ENCODE peak calls at places on chromosomes 1 and 21, in four cellular contexts. W is H7, R is neural progenitor cell, Z is heart right ventricle. L is an unnamed sample. For H3K27me3 and H3K36me3, the result is how much of the 10 kb centered on the place peaks cover.

GRCh38 chr1:10760566-10761502 is 35.6 kb downstream of the CASZ1 start:
- DNase-seq in W (no peak), R (no peak), Z (no peak), L (no peak)

GRCh38 chr1:88900883-88901282 is 9.5 kb upstream of the GTF2B start:
- DNase-seq in W (no peak), R (no peak), Z (no peak), L (no peak)

GRCh38 chr1:213055087-213055591 is 4.1 kb downstream of the RPS6KC1 start:
- DNase-seq in W (no peak), R (no peak), Z (no peak), L (no peak)

GRCh38 chr1:15669074-15669473 is 15.0 kb upstream of the PLEKHM2 start:
- DNase-seq in W (no peak), R (no peak), Z (no peak), L (no peak)

GRCh38 chr1:65791396-65791795 is 1.3 kb upstream of the PDE4B start:
- DNase-seq in W (no peak), R (no peak), Z (no peak), L (no peak)

GRCh38 chr1:190904091-190904695 is 426.5 kb upstream of the BRINP3 start:
- DNase-seq in W (no peak), R (no peak), Z (no peak), L (no peak)

GRCh38 chr1:230972855-230973271 is 5.8 kb downstream of the TTC13 start:
- DNase-seq in W (no peak), R (no peak), Z (no peak), L (no peak)

GRCh38 chr1:39322431-39322830 is 117.9 kb downstream of the MACF1 start:
- DNase-seq in W (no peak), R (no peak), Z (no peak), L (no peak)

GRCh38 chr21:40143822-40144525 is 276.7 kb downstream of the PCP4 start:
- DNase-seq in W (peak), R (peak), Z (peak), L (peak)

GRCh38 chr1:156963621-156964020 is 43.2 kb downstream of the LRRC71 start:
- DNase-seq in W (no peak), R (no peak), Z (no peak), L (no peak)

GRCh38 chr1:45953934-45954333 is 150.5 kb downstream of the MAST2 start:
- DNase-seq in W (peak), R (peak), Z (no peak), L (no peak)

GRCh38 chr1:85135456-85135798 is 65.4 kb downstream of the SYDE2 start:
- DNase-seq in W (no peak), R (no peak), Z (no peak), L (no peak)

GRCh38 chr1:37999434-38000232 is 5.7 kb downstream of the FHL3 start:
- DNase-seq in W (peak), R (peak), Z (peak), L (no peak)

GRCh38 chr1:24384251-24385090 is 29.1 kb downstream of the STPG1 start:
- DNase-seq in W (no peak), R (no peak), Z (no peak), L (no peak)

GRCh38 chr1:218553197-218553596 is 208.1 kb downstream of the TGFB2 start:
- DNase-seq in W (no peak), R (no peak), Z (no peak), L (no peak)

GRCh38 chr1:95948023-95948422 is 714.0 kb downstream of the RWDD3 start:
- DNase-seq in W (no peak), R (no peak), Z (no peak), L (no peak)

GRCh38 chr1:1137256-1138045 is 21.6 kb upstream of the C1orf159 start:
- DNase-seq in W (peak), R (no peak), Z (no peak), L (no peak)

GRCh38 chr21:41366522-41367151 is 4.8 kb downstream of the MX2 start:
- DNase-seq in W (no peak), R (no peak), Z (no peak), L (no peak)

GRCh38 chr1:28258628-28259251 is 578 bp upstream of the SESN2 start:
- DNase-seq in W (peak), R (no peak), Z (no peak), L (no peak)

GRCh38 chr1:162914601-162915000 is 53.6 kb upstream of the CCDC190 start:
- DNase-seq in W (no peak), R (no peak), Z (no peak), L (no peak)

GRCh38 chr1:36279110-36279788 is 26.9 kb upstream of the SH3D21 start:
- DNase-seq in W (no peak), R (no peak), Z (no peak), L (no peak)

GRCh38 chr1:226255380-226255779 is 31.9 kb downstream of the MIXL1 start:
- DNase-seq in W (no peak), R (no peak), Z (no peak), L (no peak)

GRCh38 chr1:226635456-226635941 is 86.9 kb downstream of the STUM start:
- DNase-seq in W (peak), R (no peak), Z (no peak), L (no peak)

GRCh38 chr1:89088597-89088996 is 23.6 kb upstream of the GBP1 start:
- DNase-seq in W (no peak), R (no peak), Z (no peak), L (no peak)

GRCh38 chr1:41943717-41944116 is 25.0 kb upstream of the HIVEP3 start:
- DNase-seq in W (no peak), R (no peak), Z (no peak), L (no peak)

GRCh38 chr1:56638248-56638647 is 6.9 kb upstream of the PRKAA2 start:
- DNase-seq in W (no peak), R (no peak), Z (no peak), L (no peak)

GRCh38 chr1:232697191-232697590 is 67.3 kb upstream of the SIPA1L2 start:
- DNase-seq in W (no peak), R (no peak), Z (no peak), L (no peak)

GRCh38 chr1:109912873-109913272 is 2.2 kb downstream of the CSF1 start:
- DNase-seq in W (no peak), R (no peak), Z (no peak), L (no peak)

GRCh38 chr1:212386029-212386428 is 28.7 kb downstream of the PACC1 start:
- DNase-seq in W (no peak), R (no peak), Z (no peak), L (no peak)

GRCh38 chr1:201537028-201537427 is 1.9 kb upstream of the NAV1 start:
- DNase-seq in W (no peak), R (no peak), Z (no peak), L (no peak)

GRCh38 chr1:48246727-48247126 is 24.2 kb downstream of the SLC5A9 start:
- DNase-seq in W (no peak), R (no peak), Z (peak), L (no peak)

GRCh38 chr1:19057182-19057779 is 100.8 kb upstream of the IFFO2 start:
- DNase-seq in W (no peak), R (no peak), Z (no peak), L (no peak)

GRCh38 chr1:86971778-86972177 is 57.3 kb downstream of the HS2ST1 start:
- DNase-seq in W (no peak), R (no peak), Z (no peak), L (no peak)

GRCh38 chr1:45275054-45275453 is 51.6 kb upstream of the HPDL start:
- DNase-seq in W (peak), R (peak), Z (no peak), L (no peak)

GRCh38 chr1:21880619-21880970 is 56.5 kb downstream of the HSPG2 start:
- DNase-seq in W (no peak), R (no peak), Z (no peak), L (no peak)
- H3K4me3 ChIP-seq in W (no peak), R (no peak), Z (no peak), L (no peak)

GRCh38 chr1:77280962-77281361 is 857 bp upstream of the AK5 start:
- DNase-seq in W (no peak), R (no peak), Z (no peak), L (no peak)
- H3K27me3 ChIP-seq in W (half or more), R (half or more), Z (under half), L (half or more)

GRCh38 chr1:23090056-23090455 is 70.8 kb downstream of the KDM1A start:
- DNase-seq in W (no peak), R (no peak), Z (no peak), L (no peak)
- H3K36me3 ChIP-seq in W (under half), R (under half), Z (half or more), L (half or more)

DNA sequence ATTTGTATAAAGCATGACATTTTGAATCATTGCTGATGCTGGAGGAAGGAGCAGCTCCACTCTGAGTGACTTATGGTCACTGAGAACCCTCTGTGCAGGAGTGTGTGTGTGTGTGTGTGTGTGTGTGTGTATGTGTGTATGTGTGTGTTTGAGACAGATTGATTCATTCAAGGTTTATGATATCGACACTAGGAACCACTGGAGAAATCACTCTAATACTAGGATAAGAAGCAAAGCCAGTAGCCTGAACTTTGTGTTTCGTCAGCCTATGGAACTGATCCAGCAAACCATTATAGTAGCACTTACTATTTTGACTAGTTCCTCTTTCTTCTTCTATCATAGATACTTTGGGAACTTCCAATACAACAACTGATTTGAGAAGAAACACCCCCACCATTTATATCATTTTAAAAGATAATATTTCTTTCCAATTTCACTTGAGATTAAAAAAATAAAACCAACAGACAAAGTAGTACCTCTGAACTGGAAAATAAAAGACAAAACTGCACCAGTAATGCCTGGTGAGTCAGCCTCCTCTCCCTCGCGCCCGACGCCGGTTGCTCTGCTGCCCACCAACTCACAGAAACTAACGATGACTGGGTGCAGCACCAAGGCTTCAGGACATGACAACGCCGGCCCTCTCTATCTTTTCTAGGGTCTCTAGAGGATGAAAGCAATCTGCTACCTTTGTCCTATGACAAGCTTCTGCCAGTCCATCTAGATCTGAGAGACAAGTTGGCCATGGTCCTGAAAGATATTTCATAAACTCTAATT is 20.9 kb downstream of the SLAMF1 start:
- DNase-seq in W (no peak), R (no peak), Z (no peak), L (no peak)
- H3K4me3 ChIP-seq in W (no peak), R (no peak), Z (no peak), L (no peak)

GRCh38 chr1:7335224-7335879 is 435.7 kb upstream of the VAMP3 start:
- DNase-seq in W (no peak), R (no peak), Z (no peak), L (no peak)
- H3K27me3 ChIP-seq in W (under half), R (under half), Z (under half), L (under half)

GRCh38 chr1:55138740-55139283 is 76.4 kb downstream of the USP24 start:
- DNase-seq in W (no peak), R (no peak), Z (no peak), L (no peak)

GRCh38 chr1:55143686-55144085 is 71.5 kb downstream of the USP24 start:
- DNase-seq in W (peak), R (peak), Z (no peak), L (no peak)

GRCh38 chr1:55141295-55141893 is 73.8 kb downstream of the USP24 start:
- DNase-seq in W (no peak), R (peak), Z (no peak), L (no peak)

GRCh38 chr1:55140546-55140983 is 74.6 kb downstream of the USP24 start:
- DNase-seq in W (peak), R (peak), Z (no peak), L (peak)

GRCh38 chr1:55140137-55140536 is 75.0 kb downstream of the USP24 start:
- DNase-seq in W (no peak), R (no peak), Z (no peak), L (no peak)
- H3K36me3 ChIP-seq in W (under half), R (under half), Z (half or more), L (half or more)

GRCh38 chr1:58249371-58249728 is 297.2 kb downstream of the OMA1 start:
- DNase-seq in W (no peak), R (no peak), Z (no peak), L (no peak)

GRCh38 chr1:58251415-58252073 is 295.0 kb downstream of the OMA1 start:
- DNase-seq in W (peak), R (peak), Z (no peak), L (peak)

GRCh38 chr1:58248067-58248466 is 298.5 kb downstream of the OMA1 start:
- DNase-seq in W (no peak), R (no peak), Z (no peak), L (no peak)

GRCh38 chr1:58250587-58250948 is 296.0 kb downstream of the OMA1 start:
- DNase-seq in W (no peak), R (no peak), Z (no peak), L (no peak)

GRCh38 chr1:58249729-58250586 is 296.6 kb downstream of the OMA1 start:
- DNase-seq in W (peak), R (peak), Z (peak), L (no peak)
- H3K4me3 ChIP-seq in W (peak), R (peak), Z (peak), L (no peak)

GRCh38 chr1:92792340-92792782 is 7.5 kb upstream of the EVI5 start:
- DNase-seq in W (peak), R (peak), Z (no peak), L (peak)
- H3K27me3 ChIP-seq in W (under half), R (under half), Z (under half), L (under half)

GRCh38 chr21:33432496-33432895 is 29.3 kb downstream of the IFNGR2 start:
- DNase-seq in W (no peak), R (no peak), Z (no peak), L (no peak)

GRCh38 chr21:33433425-33434114 is 30.4 kb downstream of the IFNGR2 start:
- DNase-seq in W (no peak), R (no peak), Z (no peak), L (no peak)

GRCh38 chr21:33433001-33433400 is 29.8 kb downstream of the IFNGR2 start:
- DNase-seq in W (no peak), R (no peak), Z (no peak), L (no peak)

GRCh38 chr21:33437140-33437539 is 33.9 kb downstream of the IFNGR2 start:
- DNase-seq in W (no peak), R (no peak), Z (no peak), L (no peak)

GRCh38 chr21:33434770-33435360 is 31.7 kb downstream of the IFNGR2 start:
- DNase-seq in W (no peak), R (no peak), Z (no peak), L (no peak)
- H3K36me3 ChIP-seq in W (under half), R (under half), Z (half or more), L (half or more)